ENCODE peak calls at places on chromosome 6, in nine cellular contexts. O is tibial artery, B is sigmoid colon, M is AG09309, P is heart left ventricle, J is brain microvascular endothelial cell, S is SK-N-SH, L is fibroblast of lung, U is A549. A is an unnamed sample.

GRCh38 chr6:102085257-102085656 is 691.7 kb downstream of the GRIK2 start:
- DNase-seq in L (no peak), J (no peak), O (no peak), U (no peak), B (no peak), P (no peak), S (no peak), M (no peak), A (no peak)

GRCh38 chr6:48403587-48403986 is 292.6 kb upstream of the PTCHD4 start:
- DNase-seq in P (no peak), U (no peak), B (no peak), J (no peak), S (no peak), M (no peak), L (no peak), O (no peak), A (no peak)

GRCh38 chr6:133705731-133706130 is 183.2 kb upstream of the TCF21 start:
- DNase-seq in B (no peak), U (no peak), O (no peak), P (no peak), M (no peak), J (peak; percentile 82), S (no peak), L (peak; percentile 74), A (peak; percentile 76)

GRCh38 chr6:92710048-92710447 is 709.3 kb downstream of the EPHA7 start:
- DNase-seq in O (no peak), J (no peak), B (no peak), M (no peak), P (no peak), L (no peak), U (no peak), S (no peak), A (no peak)

GRCh38 chr6:45478235-45478634 is 100.5 kb upstream of the SUPT3H start:
- DNase-seq in J (no peak), S (no peak), B (no peak), L (peak; percentile 40), O (no peak), P (no peak), U (no peak), M (no peak), A (peak; percentile 96)

GRCh38 chr6:48151142-48151541 is 40.1 kb upstream of the PTCHD4 start:
- DNase-seq in M (no peak), U (no peak), J (no peak), O (no peak), B (no peak), P (no peak), L (peak; percentile 58), S (no peak), A (peak; percentile 69)

GRCh38 chr6:79672631-79673065 is 41.5 kb downstream of the SH3BGRL2 start:
- DNase-seq in O (no peak), J (peak; percentile 8), B (no peak), U (peak; percentile 2), L (peak; percentile 66), P (no peak), M (no peak), S (peak; percentile 12), A (peak; percentile 56)

GRCh38 chr6:16118825-16119224 is 10.1 kb upstream of the MYLIP start:
- DNase-seq in P (no peak), M (no peak), S (no peak), J (no peak), B (no peak), L (no peak), U (no peak), O (no peak), A (no peak)

GRCh38 chr6:84762220-84762940 is 2.0 kb downstream of the TBX18 start:
- DNase-seq in M (no peak), L (no peak), B (no peak), O (peak; percentile 48), J (no peak), P (no peak), S (peak; percentile 48), U (peak; percentile 15), A (no peak)

GRCh38 chr6:84763397-84764331 is 734 bp downstream of the TBX18 start:
- DNase-seq in L (peak; percentile 72), P (no peak), M (peak; percentile 87), U (peak; percentile 53), O (peak; percentile 78), S (peak; percentile 56), J (peak; percentile 89), B (peak; percentile 70), A (peak; percentile 42)

GRCh38 chr6:84764332-84765049 is at the start of gene TBX18:
- DNase-seq in S (peak; percentile 85), J (peak; percentile 100), U (peak; percentile 67), M (peak; percentile 98), P (peak; percentile 91), B (peak; percentile 91), L (peak; percentile 95), O (peak; percentile 98), A (peak; percentile 91)

GRCh38 chr6:84766118-84766683 is 1.8 kb upstream of the TBX18 start:
- DNase-seq in L (no peak), P (no peak), J (no peak), O (peak; percentile 25), S (no peak), U (no peak), M (no peak), B (no peak), A (no peak)

GRCh38 chr6:84762941-84763396 is 1.4 kb downstream of the TBX18 start:
- DNase-seq in J (no peak), O (no peak), U (no peak), B (no peak), S (peak; percentile 14), M (no peak), P (peak; percentile 34), L (no peak), A (no peak)
- H3K4me3 ChIP-seq in J (peak overlapping the region; percentile 76), O (peak overlapping the region; percentile 98), U (peak overlapping the region; percentile 86), B (peak overlapping the region; percentile 7), S (peak overlapping the region; percentile 65), M (peak overlapping the region; percentile 61), P (peak overlapping the region; percentile 29), L (peak overlapping the region; percentile 23), A (peak overlapping the region; percentile 30)

GRCh38 chr6:153959281-153959680 is 79.8 kb upstream of the OPRM1 start:
- DNase-seq in O (no peak), P (no peak), B (no peak), U (no peak), J (no peak), S (no peak), M (no peak), L (no peak), A (peak; percentile 45)

GRCh38 chr6:153963352-153963751 is 75.7 kb upstream of the OPRM1 start:
- DNase-seq in J (no peak), U (no peak), P (no peak), O (no peak), B (no peak), L (no peak), M (no peak), S (no peak), A (no peak)

GRCh38 chr6:153960741-153961140 is 78.3 kb upstream of the OPRM1 start:
- DNase-seq in M (no peak), B (no peak), L (no peak), S (no peak), J (no peak), U (no peak), O (no peak), P (no peak), A (peak; percentile 60)

GRCh38 chr6:153965996-153966395 is 73.0 kb upstream of the OPRM1 start:
- DNase-seq in O (no peak), P (no peak), J (peak; percentile 77), U (no peak), S (no peak), M (no peak), B (no peak), L (peak; percentile 18), A (no peak)

DNA sequence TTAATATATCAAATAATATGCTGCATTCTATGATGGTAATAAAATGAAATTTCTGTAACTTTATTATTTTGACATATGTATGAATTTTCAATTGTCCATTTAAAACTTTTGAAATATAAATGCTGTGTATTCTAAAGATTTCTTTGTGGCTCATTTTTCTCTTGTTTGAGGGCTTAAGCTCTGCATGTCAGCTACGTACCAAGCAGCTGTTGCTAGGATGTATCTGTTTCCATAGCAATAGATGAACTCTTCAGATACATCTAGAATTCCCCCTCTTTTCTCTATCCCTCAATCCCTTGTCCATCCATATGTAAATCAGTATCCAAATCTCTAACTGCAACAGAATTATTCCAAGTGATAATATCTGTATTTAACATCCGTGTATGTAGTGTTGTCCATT is 76.5 kb upstream of the OPRM1 start:
- DNase-seq in U (no peak), B (no peak), L (no peak), J (no peak), M (no peak), O (no peak), P (no peak), S (peak; percentile 28), A (no peak)
- H3K4me3 ChIP-seq in U (no peak overlapping the region), B (no peak overlapping the region), L (no peak overlapping the region), J (no peak overlapping the region), M (no peak overlapping the region), O (no peak overlapping the region), P (no peak overlapping the region), S (no peak overlapping the region), A (no peak overlapping the region)

GRCh38 chr6:109478222-109478805 is 4.7 kb downstream of the ZBTB24 start:
- DNase-seq in P (no peak), U (no peak), L (no peak), J (no peak), S (no peak), M (peak; percentile 33), B (no peak), O (no peak), A (no peak)

GRCh38 chr6:109478848-109479624 is 4.0 kb downstream of the ZBTB24 start:
- DNase-seq in S (no peak), M (no peak), U (no peak), P (no peak), L (no peak), J (no peak), B (no peak), O (no peak), A (no peak)

GRCh38 chr6:109477184-109477583 is 5.8 kb downstream of the ZBTB24 start:
- DNase-seq in S (no peak), M (no peak), U (no peak), L (no peak), O (no peak), B (no peak), J (no peak), P (no peak), A (no peak)

GRCh38 chr6:109475625-109476024 is 7.4 kb downstream of the ZBTB24 start:
- DNase-seq in S (no peak), O (no peak), J (no peak), U (no peak), P (no peak), M (no peak), L (no peak), B (no peak), A (no peak)

DNA sequence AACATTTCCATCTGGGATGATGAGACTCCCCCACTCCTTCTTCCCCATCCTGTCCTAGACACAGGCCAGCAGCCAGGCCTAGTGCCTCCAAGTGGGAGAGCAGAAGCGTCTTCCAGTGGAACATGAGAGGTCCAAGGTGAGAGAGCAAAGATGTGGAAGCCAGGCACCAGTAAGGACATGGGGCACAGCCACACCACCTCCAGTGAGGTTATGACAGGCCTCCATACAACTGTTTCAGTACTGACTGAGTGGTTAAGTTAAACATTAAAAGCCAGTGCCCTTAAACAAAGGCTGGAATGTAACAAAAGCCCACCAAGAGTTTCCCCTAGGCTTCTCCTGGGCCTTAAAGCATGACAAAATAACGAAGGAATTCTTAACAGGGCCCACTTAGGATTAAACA is 5.3 kb downstream of the ZBTB24 start:
- DNase-seq in L (no peak), J (no peak), U (no peak), B (no peak), O (no peak), P (no peak), M (no peak), S (no peak), A (no peak)
- H3K4me3 ChIP-seq in L (no peak overlapping the region), J (no peak overlapping the region), U (no peak overlapping the region), B (no peak overlapping the region), O (no peak overlapping the region), P (no peak overlapping the region), M (no peak overlapping the region), S (no peak overlapping the region), A (no peak overlapping the region)

DNA sequence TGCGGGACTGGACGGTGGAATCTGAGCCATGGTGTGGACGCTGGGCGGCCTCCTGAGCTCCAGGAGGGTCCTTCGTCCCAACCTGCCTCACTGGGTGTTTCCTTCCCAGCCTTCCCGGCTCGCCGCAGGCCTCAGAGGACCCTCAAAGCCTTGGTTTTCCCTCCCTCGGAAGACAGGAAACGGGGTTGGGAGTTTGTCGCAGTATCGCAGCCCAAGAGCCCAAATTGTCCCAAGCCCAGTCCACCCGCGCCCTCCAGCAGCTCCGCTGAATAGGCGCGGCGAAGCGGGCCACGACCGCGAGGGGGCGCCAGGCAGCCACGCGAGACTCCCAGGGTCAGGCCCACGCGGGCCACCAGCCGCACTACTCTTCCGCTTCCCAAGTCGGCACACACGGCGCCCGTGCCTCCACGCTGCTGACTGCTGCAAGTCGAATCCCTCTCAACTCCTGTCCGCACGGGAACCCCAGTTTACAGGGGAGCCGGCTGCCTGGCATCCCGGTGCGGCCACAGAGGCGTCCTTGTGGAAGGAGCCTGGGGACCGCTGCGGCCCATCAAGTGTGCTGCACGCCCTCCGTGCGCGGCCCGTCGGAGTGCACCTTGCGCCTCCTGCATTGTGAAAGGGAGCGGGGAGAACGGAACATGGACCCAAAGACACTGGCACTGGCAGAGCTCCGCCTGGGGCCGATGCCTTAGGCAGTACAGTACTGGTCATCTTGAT is 40.4 kb upstream of the HMGA1 start:
- DNase-seq in B (peak; percentile 92), S (peak; percentile 94), M (peak; percentile 11), L (peak; percentile 69), O (peak; percentile 88), J (peak; percentile 42), P (peak; percentile 85), U (peak; percentile 69), A (peak; percentile 22)
- H3K4me3 ChIP-seq in B (peak overlapping the region; percentile 31), S (peak overlapping the region; percentile 40), M (peak overlapping the region; percentile 50), L (peak overlapping the region; percentile 13), O (peak overlapping the region; percentile 56), J (peak overlapping the region; percentile 58), P (no peak overlapping the region), U (peak overlapping the region; percentile 25), A (peak overlapping the region; percentile 40)